ENCODE peak calls at places on chromosomes 7 and 10, in seven cellular contexts. M, N, D, B, E, I and S are unnamed samples.

GRCh38 chr10:43854042-43854441 is 205.4 kb upstream of the ZNF32 start:
- DNase-seq in M (no peak), N (peak; percentile 30), D (no peak), B (no peak), E (no peak), I (no peak), S (no peak)

GRCh38 chr7:114085313-114085591 is 166.4 kb upstream of the PPP1R3A start:
- DNase-seq in M (no peak), N (no peak), D (no peak), B (no peak), E (no peak), I (no peak), S (no peak)

GRCh38 chr7:133795061-133795460 is 332.1 kb upstream of the LRGUK start:
- DNase-seq in M (no peak), N (no peak), D (no peak), B (no peak), E (no peak), I (no peak), S (no peak)

GRCh38 chr7:115410972-115411686 is 489.2 kb downstream of the MDFIC start:
- DNase-seq in M (no peak), N (no peak), D (no peak), B (no peak), E (no peak), I (no peak), S (no peak)

GRCh38 chr7:73977626-73978618 is 50.1 kb upstream of the ELN start:
- DNase-seq in M (peak; percentile 52), N (peak; percentile 28), D (no peak), B (no peak), E (peak; percentile 34), I (no peak), S (no peak)

GRCh38 chr10:96225119-96225518 is 46.2 kb downstream of the BLNK start:
- DNase-seq in M (no peak), N (no peak), D (no peak), B (no peak), E (no peak), I (no peak), S (peak; percentile 23)

GRCh38 chr10:52314007-52314821 is at the start of gene DKK1:
- DNase-seq in M (no peak), N (peak; percentile 91), D (no peak), B (peak; percentile 85), E (peak; percentile 28), I (no peak), S (no peak)

GRCh38 chr10:72026251-72026650 is 62.1 kb downstream of the CHST3 start:
- DNase-seq in M (no peak), N (no peak), D (no peak), B (no peak), E (no peak), I (no peak), S (no peak)

GRCh38 chr7:87874066-87874465 is 2.1 kb downstream of the SLC25A40 start:
- DNase-seq in M (no peak), N (no peak), D (no peak), B (no peak), E (no peak), I (no peak), S (no peak)

GRCh38 chr10:103598654-103599115 is 105.2 kb downstream of the NEURL1 start:
- DNase-seq in M (peak; percentile 70), N (peak; percentile 72), D (no peak), B (peak; percentile 82), E (no peak), I (no peak), S (peak; percentile 78)

GRCh38 chr10:60677541-60678129 is 100.6 kb upstream of the CDK1 start:
- DNase-seq in M (no peak), N (no peak), D (no peak), B (no peak), E (no peak), I (no peak), S (no peak)

GRCh38 chr7:26143298-26144044 is 8.5 kb upstream of the NFE2L3 start:
- DNase-seq in M (no peak), N (no peak), D (no peak), B (peak; percentile 63), E (no peak), I (no peak), S (no peak)

GRCh38 chr7:107130487-107131220 is 38.1 kb upstream of the HBP1 start:
- DNase-seq in M (no peak), N (peak; percentile 11), D (no peak), B (no peak), E (no peak), I (no peak), S (no peak)

GRCh38 chr7:105209870-105210269 is 178.9 kb downstream of the SRPK2 start:
- DNase-seq in M (no peak), N (no peak), D (no peak), B (no peak), E (no peak), I (no peak), S (no peak)

GRCh38 chr7:132547806-132548205 is 28.5 kb downstream of the PLXNA4 start:
- DNase-seq in M (no peak), N (no peak), D (no peak), B (no peak), E (no peak), I (no peak), S (no peak)

GRCh38 chr7:41315764-41316163 is 387.1 kb downstream of the INHBA start:
- DNase-seq in M (no peak), N (no peak), D (no peak), B (no peak), E (no peak), I (no peak), S (no peak)

GRCh38 chr7:100685631-100686145 is 8.4 kb downstream of the GIGYF1 start:
- DNase-seq in M (no peak), N (no peak), D (no peak), B (no peak), E (no peak), I (no peak), S (no peak)

GRCh38 chr7:1999278-1999984 is 233.3 kb downstream of the MAD1L1 start:
- DNase-seq in M (no peak), N (no peak), D (no peak), B (no peak), E (no peak), I (no peak), S (no peak)

GRCh38 chr10:122267849-122268737 is 3.0 kb upstream of the BTBD16 start:
- DNase-seq in M (peak; percentile 61), N (peak; percentile 78), D (no peak), B (peak; percentile 50), E (peak; percentile 43), I (peak; percentile 63), S (no peak)

GRCh38 chr10:5613481-5613880 is 52.9 kb downstream of the ASB13 start:
- DNase-seq in M (no peak), N (no peak), D (no peak), B (no peak), E (no peak), I (no peak), S (no peak)

GRCh38 chr7:70573202-70573810 is 558.6 kb upstream of the GALNT17 start:
- DNase-seq in M (no peak), N (no peak), D (no peak), B (no peak), E (no peak), I (no peak), S (no peak)

GRCh38 chr7:30694774-30695721 is 12.8 kb upstream of the CRHR2 start:
- DNase-seq in M (no peak), N (no peak), D (no peak), B (no peak), E (no peak), I (no peak), S (no peak)

GRCh38 chr7:94003446-94004023 is 620 bp downstream of the BET1 start:
- DNase-seq in M (no peak), N (peak; percentile 45), D (no peak), B (peak; percentile 32), E (no peak), I (no peak), S (no peak)

GRCh38 chr10:43137701-43137970 is 609 bp upstream of the CSGALNACT2 start:
- DNase-seq in M (peak; percentile 80), N (peak; percentile 18), D (no peak), B (peak; percentile 76), E (no peak), I (no peak), S (no peak)

GRCh38 chr10:62577666-62578291 is 203.6 kb downstream of the ZNF365 start:
- DNase-seq in M (no peak), N (no peak), D (no peak), B (no peak), E (no peak), I (no peak), S (no peak)

GRCh38 chr7:31957756-31958155 is 112.5 kb downstream of the PDE1C start:
- DNase-seq in M (no peak), N (no peak), D (no peak), B (no peak), E (no peak), I (no peak), S (no peak)

GRCh38 chr7:31373337-31374289 is 33.1 kb upstream of the NEUROD6 start:
- DNase-seq in M (no peak), N (peak; percentile 34), D (no peak), B (peak; percentile 49), E (no peak), I (no peak), S (peak; percentile 22)

GRCh38 chr10:16950686-16951681 is 133.8 kb upstream of the RSU1 start:
- DNase-seq in M (no peak), N (no peak), D (no peak), B (peak; percentile 73), E (no peak), I (no peak), S (no peak)

GRCh38 chr10:79230563-79231249 is 116.6 kb upstream of the PPIF start:
- DNase-seq in M (no peak), N (no peak), D (no peak), B (no peak), E (no peak), I (no peak), S (no peak)

GRCh38 chr10:120557296-120557810 is 100.3 kb downstream of the PLPP4 start:
- DNase-seq in M (no peak), N (no peak), D (no peak), B (no peak), E (no peak), I (no peak), S (no peak)

GRCh38 chr7:128881458-128882125 is 18.9 kb downstream of the ATP6V1F start:
- DNase-seq in M (peak; percentile 16), N (no peak), D (no peak), B (no peak), E (no peak), I (no peak), S (no peak)
- H3K4me3 ChIP-seq in M (no peak overlapping the region), N (no peak overlapping the region), D (no peak overlapping the region), B (no peak overlapping the region), E (no peak overlapping the region), I (no peak overlapping the region), S (no peak overlapping the region)

GRCh38 chr10:111207525-111207924 is 130.7 kb downstream of the ADRA2A start:
- DNase-seq in M (peak; percentile 43), N (no peak), D (no peak), B (no peak), E (no peak), I (no peak), S (no peak)
- TF ChIP-seq CTCF in M (no peak), N (peak; percentile 8), D (peak; percentile 40), B (no peak), E (no peak), I (no peak), S (peak; percentile 20)

GRCh38 chr10:3681642-3682554 is 103.1 kb downstream of the KLF6 start:
- DNase-seq in M (no peak), N (no peak), D (no peak), B (no peak), E (no peak), I (no peak), S (no peak)
- H3K4me3 ChIP-seq in M (no peak overlapping the region), N (no peak overlapping the region), D (no peak overlapping the region), B (no peak overlapping the region), E (no peak overlapping the region), I (no peak overlapping the region), S (no peak overlapping the region)

GRCh38 chr7:39384386-39384785 is 181.8 kb upstream of the YAE1 start:
- DNase-seq in M (no peak), N (no peak), D (no peak), B (no peak), E (no peak), I (no peak), S (no peak)
- TF ChIP-seq CTCF in M (no peak), N (no peak), D (no peak), B (no peak), E (no peak), I (no peak), S (no peak)